ENCODE peak calls at places on chromosome 13, in four cellular contexts. One of them, this sample, is unnamed. For H3K36me3, the result is how much of the 10 kb centered on the place peaks cover.

GRCh38 chr13:70723732-70724131 is 615.5 kb upstream of the KLHL1 start:
- DNase-seq in tibial nerve: no peak
- DNase-seq in H1: no peak
- DNase-seq in fibroblast of lung: peak
- DNase-seq in this sample: no peak

GRCh38 chr13:52371736-52372247 is 34.2 kb downstream of the THSD1 start:
- DNase-seq in H1: no peak
- DNase-seq in fibroblast of lung: peak
- DNase-seq in tibial nerve: no peak
- DNase-seq in this sample: peak

GRCh38 chr13:97904059-97904458 is 49.4 kb upstream of the IPO5 start:
- DNase-seq in H1: no peak
- DNase-seq in tibial nerve: no peak
- DNase-seq in fibroblast of lung: no peak
- DNase-seq in this sample: no peak

GRCh38 chr13:26476111-26476743 is 81.3 kb upstream of the WASF3 start:
- DNase-seq in fibroblast of lung: peak
- DNase-seq in tibial nerve: peak
- DNase-seq in H1: peak
- DNase-seq in this sample: peak

GRCh38 chr13:36795463-36795862 is 23.6 kb upstream of the RFXAP start:
- DNase-seq in fibroblast of lung: no peak
- DNase-seq in tibial nerve: no peak
- DNase-seq in H1: peak
- DNase-seq in this sample: peak

GRCh38 chr13:31767175-31767900 is 28.0 kb downstream of the RXFP2 start:
- DNase-seq in H1: no peak
- DNase-seq in fibroblast of lung: peak
- DNase-seq in tibial nerve: peak
- DNase-seq in this sample: peak

GRCh38 chr13:96141032-96141431 is 51.1 kb downstream of the HS6ST3 start:
- DNase-seq in tibial nerve: no peak
- DNase-seq in H1: no peak
- DNase-seq in fibroblast of lung: peak
- DNase-seq in this sample: peak

GRCh38 chr13:47046706-47047105 is 149.9 kb upstream of the HTR2A start:
- DNase-seq in tibial nerve: no peak
- DNase-seq in fibroblast of lung: no peak
- DNase-seq in H1: no peak
- DNase-seq in this sample: no peak

GRCh38 chr13:59659981-59660380 is 503.7 kb downstream of the DIAPH3 start:
- DNase-seq in tibial nerve: no peak
- DNase-seq in H1: no peak
- DNase-seq in fibroblast of lung: no peak
- DNase-seq in this sample: no peak

GRCh38 chr13:31051999-31052398 is 109.7 kb downstream of the HSPH1 start:
- DNase-seq in tibial nerve: no peak
- DNase-seq in H1: no peak
- DNase-seq in fibroblast of lung: no peak
- DNase-seq in this sample: peak

GRCh38 chr13:29929062-29929847 is 78.8 kb upstream of the UBL3 start:
- DNase-seq in H1: no peak
- DNase-seq in fibroblast of lung: no peak
- DNase-seq in tibial nerve: no peak
- DNase-seq in this sample: no peak

GRCh38 chr13:112783135-112783945 is 93.5 kb downstream of the ATP11A start:
- DNase-seq in H1: peak
- DNase-seq in fibroblast of lung: peak
- DNase-seq in tibial nerve: peak
- DNase-seq in this sample: no peak

GRCh38 chr13:33258437-33259193 is 26.9 kb downstream of the STARD13 start:
- DNase-seq in tibial nerve: no peak
- DNase-seq in H1: no peak
- DNase-seq in fibroblast of lung: peak
- DNase-seq in this sample: no peak

GRCh38 chr13:66675620-66676019 is 554.5 kb downstream of the PCDH9 start:
- DNase-seq in fibroblast of lung: peak
- DNase-seq in tibial nerve: no peak
- DNase-seq in H1: no peak
- DNase-seq in this sample: no peak

GRCh38 chr13:66014757-66015156 is 1215.4 kb downstream of the PCDH9 start:
- DNase-seq in H1: no peak
- DNase-seq in fibroblast of lung: no peak
- DNase-seq in tibial nerve: no peak
- DNase-seq in this sample: no peak

GRCh38 chr13:33509642-33510229 is 224.2 kb upstream of the STARD13 start:
- DNase-seq in H1: no peak
- DNase-seq in tibial nerve: peak
- DNase-seq in fibroblast of lung: peak
- DNase-seq in this sample: peak

GRCh38 chr13:49777746-49778614 is 14.5 kb downstream of the KPNA3 start:
- DNase-seq in H1: no peak
- DNase-seq in fibroblast of lung: no peak
- DNase-seq in tibial nerve: no peak
- DNase-seq in this sample: no peak

GRCh38 chr13:112725346-112726017 is 35.6 kb downstream of the ATP11A start:
- DNase-seq in H1: no peak
- DNase-seq in fibroblast of lung: peak
- DNase-seq in tibial nerve: no peak
- DNase-seq in this sample: no peak

GRCh38 chr13:52070929-52071523 is 46.5 kb downstream of the UTP14C start:
- DNase-seq in tibial nerve: no peak
- DNase-seq in fibroblast of lung: peak
- DNase-seq in H1: no peak
- DNase-seq in this sample: peak

GRCh38 chr13:38350114-38350617 is 515 bp downstream of the UFM1 start:
- DNase-seq in fibroblast of lung: peak
- DNase-seq in tibial nerve: peak
- DNase-seq in H1: peak
- DNase-seq in this sample: peak

GRCh38 chr13:38358703-38359102 is 9.1 kb downstream of the UFM1 start:
- DNase-seq in tibial nerve: no peak
- DNase-seq in H1: no peak
- DNase-seq in fibroblast of lung: no peak
- DNase-seq in this sample: no peak

GRCh38 chr13:38355595-38356120 is 6.0 kb downstream of the UFM1 start:
- DNase-seq in fibroblast of lung: no peak
- DNase-seq in tibial nerve: no peak
- DNase-seq in H1: no peak
- DNase-seq in this sample: no peak
- H3K36me3 ChIP-seq in fibroblast of lung: under half
- H3K36me3 ChIP-seq in tibial nerve: under half
- H3K36me3 ChIP-seq in H1: under half
- H3K36me3 ChIP-seq in this sample: under half

GRCh38 chr13:99542788-99543406 is 41.6 kb downstream of the TM9SF2 start:
- DNase-seq in fibroblast of lung: no peak
- DNase-seq in tibial nerve: no peak
- DNase-seq in H1: no peak
- DNase-seq in this sample: no peak
- H3K36me3 ChIP-seq in fibroblast of lung: under half
- H3K36me3 ChIP-seq in tibial nerve: under half
- H3K36me3 ChIP-seq in H1: under half
- H3K36me3 ChIP-seq in this sample: under half

DNA sequence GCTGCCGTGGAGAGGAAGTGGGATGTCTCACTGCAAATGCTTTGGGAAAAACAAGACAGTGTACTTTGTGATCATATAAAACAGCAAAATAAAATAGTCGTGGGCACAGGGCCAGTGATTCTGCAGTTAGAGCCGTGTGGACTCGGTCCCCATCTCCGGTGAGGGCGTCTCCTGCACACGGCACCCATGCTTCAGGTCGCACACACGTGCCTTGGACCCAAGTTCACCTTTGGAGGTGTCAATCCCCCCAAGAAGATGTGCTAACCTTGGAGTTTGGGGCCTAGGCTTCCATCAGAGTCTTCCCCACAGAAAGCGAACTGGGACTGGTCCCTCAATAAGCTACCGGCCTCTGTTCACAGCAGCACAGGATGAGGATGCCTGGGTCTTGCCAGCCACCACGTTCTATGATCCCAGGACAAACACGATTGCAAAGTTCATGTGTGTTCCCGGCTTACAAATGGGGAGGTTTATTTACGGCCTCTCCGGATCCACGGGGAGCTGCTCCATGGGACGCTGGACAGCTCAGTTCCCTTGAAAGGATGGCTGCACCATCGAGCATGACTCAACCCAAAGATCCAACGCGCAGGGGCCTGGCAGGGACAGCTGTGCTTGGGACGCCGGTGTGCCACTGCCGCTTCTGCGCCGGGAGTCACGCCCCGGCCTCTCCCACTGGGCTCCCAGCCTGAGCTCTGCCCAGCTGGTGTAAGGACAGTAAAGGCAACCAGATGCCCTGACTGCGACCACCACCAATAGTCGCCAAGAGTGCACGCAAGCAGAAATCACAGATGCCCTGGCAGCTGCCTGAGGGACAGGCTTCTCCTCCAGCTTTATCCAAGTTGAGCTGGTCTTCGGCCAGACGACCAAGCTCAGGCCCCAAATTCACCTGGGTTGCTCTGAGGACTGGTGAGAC is 8.6 kb downstream of the GAS6 start:
- DNase-seq in H1: peak
- DNase-seq in fibroblast of lung: no peak
- DNase-seq in tibial nerve: no peak
- DNase-seq in this sample: no peak
- H3K36me3 ChIP-seq in H1: under half
- H3K36me3 ChIP-seq in fibroblast of lung: under half
- H3K36me3 ChIP-seq in tibial nerve: under half
- H3K36me3 ChIP-seq in this sample: under half

DNA sequence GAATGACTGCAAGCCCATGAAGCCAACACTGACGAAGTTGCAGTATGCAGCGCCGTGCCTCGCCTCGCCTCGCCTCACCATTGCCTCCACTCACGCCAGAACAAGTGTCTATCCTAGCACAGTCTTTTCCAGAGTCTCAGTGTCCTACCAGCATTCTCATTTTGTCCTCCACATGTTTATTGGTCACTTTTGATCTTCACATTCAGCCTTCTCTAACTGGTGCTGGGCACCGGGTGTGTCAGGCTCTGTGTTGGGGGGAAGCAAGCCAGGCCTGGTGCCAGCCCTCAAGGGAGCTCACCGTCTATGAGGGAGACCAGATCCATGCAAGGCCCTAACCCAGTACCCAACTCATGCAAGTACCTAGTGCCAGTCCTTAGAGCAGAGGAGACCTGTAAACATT is 69.7 kb upstream of the GPR183 start:
- DNase-seq in tibial nerve: no peak
- DNase-seq in fibroblast of lung: no peak
- DNase-seq in H1: peak
- DNase-seq in this sample: no peak
- H3K36me3 ChIP-seq in tibial nerve: under half
- H3K36me3 ChIP-seq in fibroblast of lung: under half
- H3K36me3 ChIP-seq in H1: under half
- H3K36me3 ChIP-seq in this sample: under half

GRCh38 chr13:28671393-28671792 is 12.5 kb downstream of the POMP start:
- DNase-seq in fibroblast of lung: no peak
- DNase-seq in tibial nerve: no peak
- DNase-seq in H1: no peak
- DNase-seq in this sample: no peak
- H3K36me3 ChIP-seq in fibroblast of lung: under half
- H3K36me3 ChIP-seq in tibial nerve: under half
- H3K36me3 ChIP-seq in H1: half or more
- H3K36me3 ChIP-seq in this sample: under half

This sample was measured in mesendoderm.